ENCODE peak calls at places on chromosomes 3 and 15, in six cellular contexts. One of them, this sample, is unnamed.

GRCh38 chr15:71761649-71762048 is 48.7 kb upstream of the NR2E3 start:
- DNase-seq in HepG2: peak; percentile 60
- DNase-seq in GM12878: no peak
- DNase-seq in K562: no peak
- DNase-seq in H1: no peak
- DNase-seq in GM12891: no peak
- DNase-seq in this sample: no peak

GRCh38 chr15:27271258-27271657 is 300.3 kb downstream of the GABRG3 start:
- DNase-seq in GM12891: no peak
- DNase-seq in H1: no peak
- DNase-seq in HepG2: no peak
- DNase-seq in K562: no peak
- DNase-seq in GM12878: no peak
- DNase-seq in this sample: no peak

GRCh38 chr3:149703474-149703873 is 45.6 kb upstream of the WWTR1 start:
- DNase-seq in GM12891: no peak
- DNase-seq in H1: no peak
- DNase-seq in K562: no peak
- DNase-seq in GM12878: no peak
- DNase-seq in HepG2: no peak
- DNase-seq in this sample: no peak

GRCh38 chr3:177491301-177492031 is 294.2 kb upstream of the TBL1XR1 start:
- DNase-seq in GM12878: no peak
- DNase-seq in GM12891: no peak
- DNase-seq in HepG2: no peak
- DNase-seq in H1: no peak
- DNase-seq in K562: no peak
- DNase-seq in this sample: no peak

GRCh38 chr15:58513681-58514336 is 82.0 kb downstream of the LIPC start:
- DNase-seq in GM12878: no peak
- DNase-seq in HepG2: no peak
- DNase-seq in GM12891: no peak
- DNase-seq in K562: no peak
- DNase-seq in H1: no peak
- DNase-seq in this sample: no peak

GRCh38 chr3:64445318-64446300 is 220.3 kb upstream of the PRICKLE2 start:
- DNase-seq in HepG2: no peak
- DNase-seq in H1: peak; percentile 54
- DNase-seq in GM12878: no peak
- DNase-seq in GM12891: no peak
- DNase-seq in K562: no peak
- DNase-seq in this sample: peak; percentile 18

GRCh38 chr15:77546050-77546501 is 86.6 kb downstream of the LINGO1 start:
- DNase-seq in GM12878: no peak
- DNase-seq in HepG2: no peak
- DNase-seq in GM12891: no peak
- DNase-seq in K562: peak; percentile 57
- DNase-seq in H1: no peak
- DNase-seq in this sample: no peak

GRCh38 chr15:57218826-57219576 is 157.3 kb upstream of the CGNL1 start:
- DNase-seq in HepG2: no peak
- DNase-seq in GM12878: no peak
- DNase-seq in H1: no peak
- DNase-seq in K562: peak; percentile 30
- DNase-seq in GM12891: no peak
- DNase-seq in this sample: no peak

GRCh38 chr3:111690242-111690641 is 95.1 kb upstream of the ZBED2 start:
- DNase-seq in HepG2: no peak
- DNase-seq in GM12891: no peak
- DNase-seq in K562: no peak
- DNase-seq in H1: no peak
- DNase-seq in GM12878: no peak
- DNase-seq in this sample: no peak

GRCh38 chr3:148331111-148331818 is 366.4 kb upstream of the AGTR1 start:
- DNase-seq in GM12891: no peak
- DNase-seq in GM12878: no peak
- DNase-seq in K562: no peak
- DNase-seq in H1: no peak
- DNase-seq in HepG2: no peak
- DNase-seq in this sample: no peak

GRCh38 chr3:39755100-39755499 is 54.3 kb upstream of the MYRIP start:
- DNase-seq in HepG2: no peak
- DNase-seq in H1: no peak
- DNase-seq in GM12891: no peak
- DNase-seq in K562: no peak
- DNase-seq in GM12878: no peak
- DNase-seq in this sample: no peak

GRCh38 chr3:30551927-30552326 is 54.5 kb upstream of the TGFBR2 start:
- DNase-seq in HepG2: no peak
- DNase-seq in H1: no peak
- DNase-seq in GM12878: no peak
- DNase-seq in K562: no peak
- DNase-seq in GM12891: no peak
- DNase-seq in this sample: no peak

GRCh38 chr3:194465920-194466570 is 20.8 kb downstream of the ATP13A3 start:
- DNase-seq in K562: no peak
- DNase-seq in GM12878: no peak
- DNase-seq in H1: no peak
- DNase-seq in HepG2: no peak
- DNase-seq in GM12891: no peak
- DNase-seq in this sample: no peak

GRCh38 chr3:191268737-191269136 is 60.5 kb upstream of the CCDC50 start:
- DNase-seq in GM12878: no peak
- DNase-seq in K562: no peak
- DNase-seq in GM12891: no peak
- DNase-seq in HepG2: no peak
- DNase-seq in H1: no peak
- DNase-seq in this sample: no peak

GRCh38 chr15:78571382-78571781 is 6.1 kb downstream of the CHRNA5 start:
- DNase-seq in GM12891: no peak
- DNase-seq in K562: no peak
- DNase-seq in GM12878: no peak
- DNase-seq in HepG2: no peak
- DNase-seq in H1: no peak
- DNase-seq in this sample: no peak

GRCh38 chr3:130627143-130627849 is 110.3 kb downstream of the COL6A6 start:
- DNase-seq in HepG2: no peak
- DNase-seq in GM12891: no peak
- DNase-seq in GM12878: no peak
- DNase-seq in K562: no peak
- DNase-seq in H1: no peak
- DNase-seq in this sample: no peak

GRCh38 chr3:59978979-59979378 is 929.2 kb upstream of the CFAP20DC start:
- DNase-seq in GM12878: peak; percentile 47
- DNase-seq in GM12891: no peak
- DNase-seq in HepG2: no peak
- DNase-seq in K562: no peak
- DNase-seq in H1: no peak
- DNase-seq in this sample: no peak

GRCh38 chr15:45891766-45892165 is 256.9 kb downstream of the SQOR start:
- DNase-seq in H1: no peak
- DNase-seq in K562: no peak
- DNase-seq in HepG2: no peak
- DNase-seq in GM12891: no peak
- DNase-seq in GM12878: no peak
- DNase-seq in this sample: no peak

GRCh38 chr15:25829075-25829474 is 34.1 kb downstream of the ATP10A start:
- DNase-seq in GM12891: no peak
- DNase-seq in GM12878: no peak
- DNase-seq in H1: no peak
- DNase-seq in HepG2: no peak
- DNase-seq in K562: no peak
- DNase-seq in this sample: no peak

GRCh38 chr3:150762662-150763121 is 277 bp downstream of the SIAH2 start:
- DNase-seq in GM12891: no peak
- DNase-seq in K562: no peak
- DNase-seq in H1: no peak
- DNase-seq in HepG2: no peak
- DNase-seq in GM12878: no peak
- DNase-seq in this sample: no peak

DNA sequence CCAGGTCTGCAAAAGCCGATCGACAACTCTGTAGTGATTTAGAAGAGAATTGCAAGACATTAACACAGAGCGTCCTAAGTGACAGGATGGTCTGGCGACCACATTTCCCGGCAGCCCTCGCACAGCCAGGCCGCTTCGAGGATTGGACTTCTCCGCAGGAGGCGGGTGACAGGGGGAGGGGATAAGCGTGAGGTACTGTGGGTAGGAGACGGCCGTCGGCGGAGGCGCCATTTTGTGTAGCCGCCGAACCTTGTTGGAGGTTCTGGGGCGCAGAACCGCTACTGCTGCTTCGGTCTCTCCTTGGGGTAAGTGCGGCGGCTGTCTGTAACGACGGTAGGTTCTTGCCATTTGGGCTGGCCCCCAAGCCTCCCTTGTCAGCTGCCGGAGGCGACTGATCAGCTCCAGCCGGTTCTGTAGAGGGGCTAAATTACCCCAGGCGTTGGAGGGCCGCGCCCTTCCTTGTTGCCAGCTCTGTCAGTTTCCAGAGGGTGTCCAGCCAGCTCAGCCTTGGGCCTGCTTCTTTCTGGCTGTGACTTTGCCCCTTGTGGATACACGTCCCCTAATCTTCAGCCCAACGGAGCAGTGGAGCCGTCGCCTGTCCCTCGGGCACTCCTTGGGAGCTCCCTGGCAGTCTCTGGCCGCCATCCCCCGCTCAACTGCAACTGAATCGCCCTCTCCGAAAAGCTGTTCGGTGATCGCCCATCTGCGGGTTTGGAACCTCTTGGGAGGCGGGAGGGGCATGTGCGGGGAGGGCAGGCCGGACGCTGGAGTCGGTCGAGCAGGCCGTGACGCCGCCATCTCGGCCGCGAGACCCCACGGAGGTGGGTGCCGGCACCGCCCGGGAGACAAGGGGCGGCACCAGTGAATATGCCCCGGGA is at the start of gene RBM5:
- DNase-seq in GM12891: peak; percentile 96
- DNase-seq in K562: peak; percentile 92
- DNase-seq in HepG2: peak; percentile 89
- DNase-seq in H1: peak; percentile 68
- DNase-seq in GM12878: peak; percentile 64
- DNase-seq in this sample: peak; percentile 97
- TF ChIP-seq POLR2A in GM12891: peak; percentile 76
- TF ChIP-seq POLR2A in K562: peak; percentile 85
- TF ChIP-seq POLR2A in HepG2: peak; percentile 87
- TF ChIP-seq POLR2A in H1: no peak
- TF ChIP-seq POLR2A in GM12878: peak; percentile 91
- TF ChIP-seq POLR2A in this sample: peak; percentile 81

GRCh38 chr15:90402806-90403205 is 14.8 kb downstream of the IQGAP1 start:
- DNase-seq in HepG2: no peak
- DNase-seq in K562: no peak
- DNase-seq in GM12891: no peak
- DNase-seq in H1: no peak
- DNase-seq in GM12878: no peak
- DNase-seq in this sample: no peak

GRCh38 chr15:90402230-90402629 is 14.2 kb downstream of the IQGAP1 start:
- DNase-seq in K562: peak; percentile 11
- DNase-seq in GM12878: no peak
- DNase-seq in GM12891: no peak
- DNase-seq in H1: no peak
- DNase-seq in HepG2: peak; percentile 29
- DNase-seq in this sample: no peak

GRCh38 chr15:90400005-90400758 is 12.1 kb downstream of the IQGAP1 start:
- DNase-seq in K562: no peak
- DNase-seq in H1: no peak
- DNase-seq in GM12878: no peak
- DNase-seq in GM12891: no peak
- DNase-seq in HepG2: peak; percentile 28
- DNase-seq in this sample: no peak

GRCh38 chr15:90401499-90401898 is 13.5 kb downstream of the IQGAP1 start:
- DNase-seq in GM12878: no peak
- DNase-seq in HepG2: no peak
- DNase-seq in GM12891: no peak
- DNase-seq in K562: no peak
- DNase-seq in H1: no peak
- DNase-seq in this sample: no peak

GRCh38 chr15:90400759-90401314 is 12.8 kb downstream of the IQGAP1 start:
- DNase-seq in HepG2: peak; percentile 93
- DNase-seq in K562: peak; percentile 88
- DNase-seq in H1: no peak
- DNase-seq in GM12891: peak; percentile 57
- DNase-seq in GM12878: peak; percentile 62
- DNase-seq in this sample: peak; percentile 55
- TF ChIP-seq POLR2AphosphoS5 in HepG2: no peak
- TF ChIP-seq POLR2AphosphoS5 in K562: no peak
- TF ChIP-seq POLR2AphosphoS5 in H1: no peak
- TF ChIP-seq POLR2AphosphoS5 in GM12891: no peak
- TF ChIP-seq POLR2AphosphoS5 in GM12878: peak; percentile 41
- TF ChIP-seq POLR2AphosphoS5 in this sample: no peak

GRCh38 chr15:100663550-100664335 is 61.4 kb downstream of the ASB7 start:
- DNase-seq in GM12878: no peak
- DNase-seq in GM12891: no peak
- DNase-seq in H1: no peak
- DNase-seq in K562: no peak
- DNase-seq in HepG2: no peak
- DNase-seq in this sample: no peak
- TF ChIP-seq TAF1 in GM12878: no peak
- TF ChIP-seq TAF1 in GM12891: no peak
- TF ChIP-seq TAF1 in H1: no peak
- TF ChIP-seq TAF1 in K562: no peak
- TF ChIP-seq TAF1 in HepG2: no peak
- TF ChIP-seq TAF1 in this sample: no peak

DNA sequence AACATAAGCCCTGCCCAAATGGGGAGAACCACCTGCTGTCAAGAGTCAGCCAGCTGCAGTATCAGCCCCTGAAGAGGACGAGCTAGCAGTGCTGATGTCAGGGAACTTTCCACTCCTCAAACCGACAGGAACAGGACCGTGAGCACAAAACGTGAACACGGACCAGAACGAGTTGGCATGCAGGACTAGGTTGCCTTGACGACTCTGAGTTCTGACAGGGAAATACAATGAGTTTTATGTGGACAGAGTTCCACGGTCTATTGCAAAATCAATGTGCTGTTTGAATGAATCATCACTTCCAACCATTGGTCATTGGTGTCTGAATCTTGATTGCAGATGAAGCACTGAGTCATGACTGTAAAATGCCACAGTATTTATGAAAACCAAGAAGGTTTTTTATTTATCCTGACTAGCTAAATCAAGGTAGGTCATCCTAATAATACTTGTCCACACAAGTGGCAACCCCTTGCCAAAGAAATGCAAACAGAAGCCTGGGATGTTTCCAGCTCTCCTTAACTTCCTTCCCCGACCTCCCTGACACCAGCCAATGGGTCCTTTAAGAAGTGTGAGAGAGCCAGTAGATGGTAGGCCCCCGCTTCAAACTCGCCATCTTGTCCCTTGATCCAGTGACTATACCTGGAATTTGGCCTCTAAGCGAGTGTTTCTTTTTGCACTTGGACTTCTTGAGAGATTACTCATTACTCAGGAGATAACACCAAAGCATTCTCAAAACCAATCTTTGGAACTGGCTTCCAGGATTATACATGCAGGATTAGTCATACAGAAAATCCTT is 119.6 kb downstream of the ASB7 start:
- DNase-seq in H1: no peak
- DNase-seq in GM12878: no peak
- DNase-seq in GM12891: no peak
- DNase-seq in HepG2: peak; percentile 91
- DNase-seq in K562: no peak
- DNase-seq in this sample: no peak
- TF ChIP-seq POLR2A in H1: no peak
- TF ChIP-seq POLR2A in GM12878: no peak
- TF ChIP-seq POLR2A in GM12891: no peak
- TF ChIP-seq POLR2A in HepG2: no peak
- TF ChIP-seq POLR2A in K562: no peak
- TF ChIP-seq POLR2A in this sample: no peak

GRCh38 chr15:60408438-60409105 is 10.8 kb upstream of the ANXA2 start:
- DNase-seq in GM12878: no peak
- DNase-seq in K562: no peak
- DNase-seq in GM12891: no peak
- DNase-seq in HepG2: peak; percentile 16
- DNase-seq in H1: no peak
- DNase-seq in this sample: no peak
- TF ChIP-seq POLR2AphosphoS5 in GM12878: no peak
- TF ChIP-seq POLR2AphosphoS5 in K562: no peak
- TF ChIP-seq POLR2AphosphoS5 in GM12891: no peak
- TF ChIP-seq POLR2AphosphoS5 in HepG2: no peak
- TF ChIP-seq POLR2AphosphoS5 in H1: no peak
- TF ChIP-seq POLR2AphosphoS5 in this sample: no peak